ENCODE peak calls at places on chromosomes 5 and 9, in six cellular contexts. One of them, this sample, is unnamed. For H3K27me3, the result is how much of the 10 kb centered on the place peaks cover.

GRCh38 chr9:128702445-128702948 is at the start of gene PKN3:
- DNase-seq in upper lobe of left lung: peak
- DNase-seq in lower lobe of right lung: peak
- DNase-seq in MM.1S: peak
- DNase-seq in fibroblast of lung: peak
- DNase-seq in lung: peak
- DNase-seq in this sample: peak

GRCh38 chr9:36402536-36402935 is 2.5 kb upstream of the RNF38 start:
- DNase-seq in upper lobe of left lung: no peak
- DNase-seq in lower lobe of right lung: no peak
- DNase-seq in MM.1S: no peak
- DNase-seq in fibroblast of lung: no peak
- DNase-seq in lung: no peak
- DNase-seq in this sample: no peak

GRCh38 chr9:93309889-93310425 is 126.0 kb downstream of the WNK2 start:
- DNase-seq in upper lobe of left lung: no peak
- DNase-seq in lower lobe of right lung: no peak
- DNase-seq in MM.1S: no peak
- DNase-seq in fibroblast of lung: no peak
- DNase-seq in lung: no peak
- DNase-seq in this sample: no peak

GRCh38 chr5:177311361-177311722 is 356 bp downstream of the MXD3 start:
- DNase-seq in upper lobe of left lung: peak
- DNase-seq in lower lobe of right lung: no peak
- DNase-seq in MM.1S: no peak
- DNase-seq in fibroblast of lung: no peak
- DNase-seq in lung: no peak
- DNase-seq in this sample: no peak

GRCh38 chr5:57429513-57430120 is 53.0 kb downstream of the ACTBL2 start:
- DNase-seq in upper lobe of left lung: no peak
- DNase-seq in lower lobe of right lung: no peak
- DNase-seq in MM.1S: no peak
- DNase-seq in fibroblast of lung: no peak
- DNase-seq in lung: no peak
- DNase-seq in this sample: no peak

GRCh38 chr9:129944501-129945116 is 98.4 kb downstream of the FNBP1 start:
- DNase-seq in upper lobe of left lung: no peak
- DNase-seq in lower lobe of right lung: no peak
- DNase-seq in MM.1S: no peak
- DNase-seq in fibroblast of lung: no peak
- DNase-seq in lung: no peak
- DNase-seq in this sample: peak

GRCh38 chr9:136057236-136058151 is 37.6 kb downstream of the NACC2 start:
- DNase-seq in upper lobe of left lung: peak
- DNase-seq in lower lobe of right lung: no peak
- DNase-seq in MM.1S: no peak
- DNase-seq in fibroblast of lung: no peak
- DNase-seq in lung: no peak
- DNase-seq in this sample: no peak

GRCh38 chr5:172789687-172790495 is 18.9 kb upstream of the DUSP1 start:
- DNase-seq in upper lobe of left lung: peak
- DNase-seq in lower lobe of right lung: peak
- DNase-seq in MM.1S: no peak
- DNase-seq in fibroblast of lung: no peak
- DNase-seq in lung: no peak
- DNase-seq in this sample: no peak

GRCh38 chr9:124279531-124280175 is 21.9 kb downstream of the NEK6 start:
- DNase-seq in upper lobe of left lung: no peak
- DNase-seq in lower lobe of right lung: no peak
- DNase-seq in MM.1S: no peak
- DNase-seq in fibroblast of lung: peak
- DNase-seq in lung: no peak
- DNase-seq in this sample: no peak

GRCh38 chr5:116675628-116675910 is 100.9 kb upstream of the SEMA6A start:
- DNase-seq in upper lobe of left lung: no peak
- DNase-seq in lower lobe of right lung: no peak
- DNase-seq in MM.1S: no peak
- DNase-seq in fibroblast of lung: no peak
- DNase-seq in lung: no peak
- DNase-seq in this sample: no peak

GRCh38 chr5:36502608-36503007 is 103.8 kb upstream of the SLC1A3 start:
- DNase-seq in upper lobe of left lung: no peak
- DNase-seq in lower lobe of right lung: no peak
- DNase-seq in MM.1S: no peak
- DNase-seq in fibroblast of lung: peak
- DNase-seq in lung: no peak
- DNase-seq in this sample: no peak

GRCh38 chr5:5192681-5193080 is 52.6 kb downstream of the ADAMTS16 start:
- DNase-seq in upper lobe of left lung: no peak
- DNase-seq in lower lobe of right lung: no peak
- DNase-seq in MM.1S: no peak
- DNase-seq in fibroblast of lung: peak
- DNase-seq in lung: no peak
- DNase-seq in this sample: no peak

GRCh38 chr9:136055715-136056545 is 39.2 kb downstream of the NACC2 start:
- DNase-seq in upper lobe of left lung: peak
- DNase-seq in lower lobe of right lung: no peak
- DNase-seq in MM.1S: no peak
- DNase-seq in fibroblast of lung: no peak
- DNase-seq in lung: no peak
- DNase-seq in this sample: no peak

GRCh38 chr5:164504141-164504772 is 998.8 kb downstream of the MAT2B start:
- DNase-seq in upper lobe of left lung: no peak
- DNase-seq in lower lobe of right lung: no peak
- DNase-seq in MM.1S: peak
- DNase-seq in fibroblast of lung: peak
- DNase-seq in lung: peak
- DNase-seq in this sample: no peak

GRCh38 chr5:151632941-151633340 is 41.8 kb upstream of the FAT2 start:
- DNase-seq in upper lobe of left lung: no peak
- DNase-seq in lower lobe of right lung: no peak
- DNase-seq in MM.1S: no peak
- DNase-seq in fibroblast of lung: no peak
- DNase-seq in lung: no peak
- DNase-seq in this sample: no peak

DNA sequence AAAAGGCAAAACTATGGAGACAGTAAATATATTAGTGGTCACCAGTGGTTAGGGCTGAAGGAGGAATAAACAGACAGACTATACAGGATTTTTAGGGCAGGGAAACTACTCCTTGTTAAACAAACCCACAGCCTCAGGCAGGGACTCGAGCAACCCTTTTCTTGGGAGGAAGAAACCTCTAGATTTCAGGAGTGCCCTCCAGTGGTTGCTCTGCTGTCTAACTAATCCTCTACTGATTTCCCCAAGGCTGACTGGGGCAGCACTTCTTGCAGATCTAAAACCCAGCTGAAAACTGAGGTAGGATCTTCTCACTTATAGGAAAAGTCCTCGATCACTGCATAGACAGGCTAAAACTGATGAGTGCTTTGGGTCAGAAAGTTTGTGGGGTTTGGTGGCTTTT is 176.8 kb downstream of the ISOC1 start:
- DNase-seq in upper lobe of left lung: no peak
- DNase-seq in lower lobe of right lung: no peak
- DNase-seq in MM.1S: peak
- DNase-seq in fibroblast of lung: no peak
- DNase-seq in lung: no peak
- DNase-seq in this sample: no peak
- TF ChIP-seq CTCF in upper lobe of left lung: no peak
- TF ChIP-seq CTCF in lower lobe of right lung: no peak
- TF ChIP-seq CTCF in MM.1S: no peak
- TF ChIP-seq CTCF in fibroblast of lung: peak
- TF ChIP-seq CTCF in lung: no peak
- TF ChIP-seq CTCF in this sample: no peak

DNA sequence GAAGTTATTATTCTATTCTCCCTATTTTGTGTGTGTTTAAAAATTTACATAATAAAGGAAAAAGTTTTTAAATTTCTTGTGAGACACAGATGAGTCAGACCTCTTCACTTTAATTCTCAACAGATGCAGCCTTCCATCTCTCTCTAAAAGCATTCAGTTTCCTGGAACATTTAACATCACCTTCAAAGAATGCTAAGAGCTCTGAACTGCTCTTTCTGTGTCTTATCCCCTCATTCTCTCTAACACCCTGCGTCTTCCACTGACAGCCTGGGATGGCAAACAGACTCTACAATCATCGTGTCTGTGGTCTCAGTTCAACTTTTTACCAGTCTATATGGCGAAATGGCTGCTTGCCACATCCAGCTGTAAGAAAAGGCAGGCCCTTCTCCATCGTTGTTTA is 173.0 kb downstream of the HINT1 start:
- DNase-seq in upper lobe of left lung: no peak
- DNase-seq in lower lobe of right lung: no peak
- DNase-seq in MM.1S: no peak
- DNase-seq in fibroblast of lung: peak
- DNase-seq in lung: no peak
- DNase-seq in this sample: no peak
- H3K27ac ChIP-seq in upper lobe of left lung: no peak
- H3K27ac ChIP-seq in lower lobe of right lung: no peak
- H3K27ac ChIP-seq in MM.1S: no peak
- H3K27ac ChIP-seq in fibroblast of lung: no peak
- H3K27ac ChIP-seq in lung: no peak
- H3K27ac ChIP-seq in this sample: no peak

GRCh38 chr5:145791866-145792265 is 43.3 kb downstream of the PRELID2 start:
- DNase-seq in upper lobe of left lung: no peak
- DNase-seq in lower lobe of right lung: no peak
- DNase-seq in MM.1S: no peak
- DNase-seq in fibroblast of lung: no peak
- DNase-seq in lung: no peak
- DNase-seq in this sample: no peak
- H3K27me3 ChIP-seq in upper lobe of left lung: under half
- H3K27me3 ChIP-seq in lower lobe of right lung: under half
- H3K27me3 ChIP-seq in MM.1S: under half
- H3K27me3 ChIP-seq in fibroblast of lung: under half
- H3K27me3 ChIP-seq in lung: under half
- H3K27me3 ChIP-seq in this sample: under half

DNA sequence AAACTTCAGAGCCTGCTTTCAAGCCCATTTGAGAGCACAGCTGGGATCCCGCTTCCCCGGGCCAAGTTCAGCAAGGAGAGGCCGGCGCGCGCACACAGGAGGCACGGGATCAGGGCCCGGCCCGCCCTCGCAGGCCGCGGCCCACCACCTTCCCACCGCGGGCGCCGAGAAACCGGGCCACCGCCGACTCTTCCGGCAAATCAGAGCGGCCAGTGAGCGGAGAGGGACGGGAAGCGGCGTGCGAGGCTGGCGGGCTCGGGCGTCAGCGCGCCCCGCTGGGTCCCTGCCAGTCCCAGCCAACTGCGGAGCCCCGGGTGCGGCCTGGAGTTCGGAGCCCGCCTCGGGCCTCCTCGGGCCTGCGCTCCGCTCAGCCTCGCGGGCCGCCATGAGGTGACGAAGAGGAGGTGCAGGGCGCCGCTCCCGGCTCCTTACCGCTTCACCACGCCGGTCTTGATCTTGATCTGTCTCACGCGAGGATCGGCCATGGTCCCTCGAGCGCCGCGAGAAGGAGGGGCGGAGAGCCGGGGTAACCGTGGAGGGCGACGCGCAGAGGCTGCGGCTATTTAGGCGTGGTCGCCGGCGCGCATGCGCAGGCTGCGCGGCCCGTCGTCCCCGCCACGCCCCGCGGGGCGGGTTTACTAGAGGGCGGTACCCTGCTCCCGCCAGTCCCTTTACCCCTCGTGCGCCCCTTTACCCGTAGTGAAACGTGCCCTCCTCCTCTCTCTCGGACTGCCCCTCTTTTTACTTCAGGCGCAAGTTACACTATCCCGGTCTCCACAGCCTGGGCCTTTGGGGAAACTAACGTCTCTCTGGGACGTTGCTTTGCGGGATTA is at the start of gene TBCA:
- DNase-seq in upper lobe of left lung: peak
- DNase-seq in lower lobe of right lung: peak
- DNase-seq in MM.1S: peak
- DNase-seq in fibroblast of lung: peak
- DNase-seq in lung: peak
- DNase-seq in this sample: peak
- TF ChIP-seq CTCF in upper lobe of left lung: peak
- TF ChIP-seq CTCF in lower lobe of right lung: peak
- TF ChIP-seq CTCF in MM.1S: peak
- TF ChIP-seq CTCF in fibroblast of lung: no peak
- TF ChIP-seq CTCF in lung: no peak
- TF ChIP-seq CTCF in this sample: peak

GRCh38 chr5:107669543-107670027 is 1.2 kb downstream of the EFNA5 start:
- DNase-seq in upper lobe of left lung: peak
- DNase-seq in lower lobe of right lung: peak
- DNase-seq in MM.1S: no peak
- DNase-seq in fibroblast of lung: peak
- DNase-seq in lung: peak
- DNase-seq in this sample: no peak
- H3K27ac ChIP-seq in upper lobe of left lung: no peak
- H3K27ac ChIP-seq in lower lobe of right lung: peak
- H3K27ac ChIP-seq in MM.1S: no peak
- H3K27ac ChIP-seq in fibroblast of lung: peak
- H3K27ac ChIP-seq in lung: peak
- H3K27ac ChIP-seq in this sample: no peak

GRCh38 chr5:14076566-14076965 is 66.6 kb upstream of the TRIO start:
- DNase-seq in upper lobe of left lung: no peak
- DNase-seq in lower lobe of right lung: no peak
- DNase-seq in MM.1S: no peak
- DNase-seq in fibroblast of lung: no peak
- DNase-seq in lung: no peak
- DNase-seq in this sample: no peak

GRCh38 chr5:14077501-14077900 is 65.6 kb upstream of the TRIO start:
- DNase-seq in upper lobe of left lung: no peak
- DNase-seq in lower lobe of right lung: no peak
- DNase-seq in MM.1S: no peak
- DNase-seq in fibroblast of lung: no peak
- DNase-seq in lung: no peak
- DNase-seq in this sample: no peak

GRCh38 chr5:14081791-14082190 is 61.4 kb upstream of the TRIO start:
- DNase-seq in upper lobe of left lung: no peak
- DNase-seq in lower lobe of right lung: no peak
- DNase-seq in MM.1S: no peak
- DNase-seq in fibroblast of lung: peak
- DNase-seq in lung: no peak
- DNase-seq in this sample: no peak

GRCh38 chr5:14075937-14076336 is 67.2 kb upstream of the TRIO start:
- DNase-seq in upper lobe of left lung: no peak
- DNase-seq in lower lobe of right lung: no peak
- DNase-seq in MM.1S: no peak
- DNase-seq in fibroblast of lung: no peak
- DNase-seq in lung: no peak
- DNase-seq in this sample: no peak

DNA sequence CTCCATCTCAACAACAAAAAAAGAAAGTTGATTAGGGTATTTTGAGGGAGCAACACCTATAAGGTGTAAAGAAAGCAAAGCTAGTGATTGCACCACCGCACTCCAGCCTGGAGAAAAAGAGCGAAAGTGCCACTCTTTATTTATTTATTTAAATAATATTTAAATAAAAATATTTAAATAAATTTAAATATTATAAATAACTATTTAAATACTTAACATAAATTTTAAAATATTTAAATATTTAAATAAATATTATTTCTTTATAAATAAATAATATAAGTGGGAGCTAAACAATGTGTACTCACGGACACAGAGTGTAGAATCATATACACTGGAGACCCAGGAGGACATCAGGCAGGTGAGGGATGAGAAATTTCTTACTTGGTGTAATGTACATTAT is 64.4 kb upstream of the TRIO start:
- DNase-seq in upper lobe of left lung: no peak
- DNase-seq in lower lobe of right lung: no peak
- DNase-seq in MM.1S: no peak
- DNase-seq in fibroblast of lung: no peak
- DNase-seq in lung: no peak
- DNase-seq in this sample: no peak
- H3K27me3 ChIP-seq in upper lobe of left lung: under half
- H3K27me3 ChIP-seq in lower lobe of right lung: under half
- H3K27me3 ChIP-seq in MM.1S: under half
- H3K27me3 ChIP-seq in fibroblast of lung: under half
- H3K27me3 ChIP-seq in lung: under half
- H3K27me3 ChIP-seq in this sample: under half